ENCODE peak calls at places on chromosome 11, in five cellular contexts. One of them, this sample, is unnamed.

GRCh38 chr11:103433380-103433779 is 324.2 kb downstream of the DYNC2H1 start:
- DNase-seq in nephron progenitor cell: no peak
- DNase-seq in renal cortical epithelial cell: peak; percentile 85
- DNase-seq in naive B cell: no peak
- DNase-seq in heart right ventricle: no peak
- DNase-seq in this sample: no peak

GRCh38 chr11:16881766-16882165 is 132.4 kb downstream of the PLEKHA7 start:
- DNase-seq in renal cortical epithelial cell: no peak
- DNase-seq in heart right ventricle: no peak
- DNase-seq in nephron progenitor cell: no peak
- DNase-seq in naive B cell: no peak
- DNase-seq in this sample: no peak

GRCh38 chr11:122095950-122096942 is 19.8 kb downstream of the BLID start:
- DNase-seq in heart right ventricle: no peak
- DNase-seq in naive B cell: no peak
- DNase-seq in nephron progenitor cell: no peak
- DNase-seq in renal cortical epithelial cell: no peak
- DNase-seq in this sample: peak; percentile 87

GRCh38 chr11:77071671-77072605 is 5.2 kb downstream of the CAPN5 start:
- DNase-seq in renal cortical epithelial cell: no peak
- DNase-seq in heart right ventricle: no peak
- DNase-seq in nephron progenitor cell: no peak
- DNase-seq in naive B cell: no peak
- DNase-seq in this sample: no peak

GRCh38 chr11:96013459-96014213 is 89.7 kb upstream of the MTMR2 start:
- DNase-seq in heart right ventricle: no peak
- DNase-seq in nephron progenitor cell: no peak
- DNase-seq in renal cortical epithelial cell: no peak
- DNase-seq in naive B cell: peak; percentile 9
- DNase-seq in this sample: no peak

GRCh38 chr11:102457865-102458264 is 5.3 kb upstream of the TMEM123 start:
- DNase-seq in nephron progenitor cell: no peak
- DNase-seq in heart right ventricle: no peak
- DNase-seq in naive B cell: no peak
- DNase-seq in renal cortical epithelial cell: no peak
- DNase-seq in this sample: peak; percentile 48

GRCh38 chr11:75697906-75698563 is 19.6 kb upstream of the MOGAT2 start:
- DNase-seq in heart right ventricle: no peak
- DNase-seq in nephron progenitor cell: no peak
- DNase-seq in naive B cell: no peak
- DNase-seq in renal cortical epithelial cell: no peak
- DNase-seq in this sample: no peak

GRCh38 chr11:76576166-76576565 is 94.4 kb downstream of the LRRC32 start:
- DNase-seq in nephron progenitor cell: no peak
- DNase-seq in renal cortical epithelial cell: no peak
- DNase-seq in heart right ventricle: no peak
- DNase-seq in naive B cell: no peak
- DNase-seq in this sample: no peak

GRCh38 chr11:20688761-20689160 is 19.4 kb downstream of the NELL1 start:
- DNase-seq in nephron progenitor cell: no peak
- DNase-seq in renal cortical epithelial cell: no peak
- DNase-seq in naive B cell: no peak
- DNase-seq in heart right ventricle: no peak
- DNase-seq in this sample: no peak

GRCh38 chr11:15968461-15969130 is 387.8 kb downstream of the SOX6 start:
- DNase-seq in heart right ventricle: peak; percentile 14
- DNase-seq in nephron progenitor cell: no peak
- DNase-seq in renal cortical epithelial cell: peak; percentile 7
- DNase-seq in naive B cell: no peak
- DNase-seq in this sample: no peak

GRCh38 chr11:86931965-86932332 is 23.2 kb downstream of the FZD4 start:
- DNase-seq in renal cortical epithelial cell: peak; percentile 73
- DNase-seq in heart right ventricle: no peak
- DNase-seq in nephron progenitor cell: no peak
- DNase-seq in naive B cell: no peak
- DNase-seq in this sample: no peak

GRCh38 chr11:63779044-63779443 is 10.5 kb upstream of the ZFTA start:
- DNase-seq in renal cortical epithelial cell: no peak
- DNase-seq in naive B cell: no peak
- DNase-seq in heart right ventricle: no peak
- DNase-seq in nephron progenitor cell: no peak
- DNase-seq in this sample: no peak

GRCh38 chr11:88335284-88335683 is 2.3 kb downstream of the CTSC start:
- DNase-seq in heart right ventricle: no peak
- DNase-seq in nephron progenitor cell: no peak
- DNase-seq in renal cortical epithelial cell: no peak
- DNase-seq in naive B cell: no peak
- DNase-seq in this sample: no peak

GRCh38 chr11:84103096-84103495 is 816.9 kb upstream of the CCDC90B start:
- DNase-seq in heart right ventricle: no peak
- DNase-seq in renal cortical epithelial cell: no peak
- DNase-seq in nephron progenitor cell: no peak
- DNase-seq in naive B cell: no peak
- DNase-seq in this sample: no peak

GRCh38 chr11:47332791-47333525 is 19.5 kb downstream of the MYBPC3 start:
- DNase-seq in naive B cell: no peak
- DNase-seq in heart right ventricle: no peak
- DNase-seq in renal cortical epithelial cell: no peak
- DNase-seq in nephron progenitor cell: no peak
- DNase-seq in this sample: no peak